ENCODE peak calls at places on chromosomes 4 and X, in seven cellular contexts. Y is K562, X is H1, Q is prostate gland, A is HCT116, J is sigmoid colon, U is stomach. T is an unnamed sample.

GRCh38 chrX:131907488-131908314 is 115.4 kb upstream of the STK26 start:
- DNase-seq in Y (peak), X (no peak), Q (no peak), A (no peak), J (no peak), U (no peak), T (no peak)

GRCh38 chr4:168731006-168731636 is 234.3 kb downstream of the PALLD start:
- DNase-seq in Y (no peak), X (no peak), Q (no peak), A (no peak), J (no peak), U (no peak), T (no peak)

GRCh38 chr4:53497446-53498069 is 93.7 kb downstream of the LNX1 start:
- DNase-seq in Y (no peak), X (no peak), Q (no peak), A (no peak), J (peak), U (no peak), T (no peak)

GRCh38 chrX:47181301-47181700 is 12.3 kb upstream of the UBA1 start:
- DNase-seq in Y (no peak), X (no peak), Q (no peak), A (no peak), J (no peak), U (no peak), T (peak)

GRCh38 chrX:117407449-117408170 is 709.0 kb downstream of the KLHL13 start:
- DNase-seq in Y (no peak), X (no peak), Q (no peak), A (no peak), J (no peak), U (no peak), T (no peak)

GRCh38 chrX:45699158-45699557 is 498.5 kb upstream of the DIPK2B start:
- DNase-seq in Y (no peak), X (no peak), Q (no peak), A (no peak), J (no peak), U (no peak), T (no peak)

GRCh38 chr4:168978001-168978700 is 31.9 kb downstream of the CBR4 start:
- DNase-seq in Y (no peak), X (no peak), Q (no peak), A (no peak), J (no peak), U (no peak), T (no peak)

GRCh38 chr4:47831026-47831689 is 6.7 kb downstream of the CORIN start:
- DNase-seq in Y (no peak), X (no peak), Q (no peak), A (no peak), J (no peak), U (no peak), T (no peak)

GRCh38 chr4:78612398-78613005 is 60.9 kb downstream of the ANXA3 start:
- DNase-seq in Y (peak), X (no peak), Q (peak), A (no peak), J (no peak), U (no peak), T (no peak)

GRCh38 chrX:16963216-16963615 is 16.8 kb downstream of the REPS2 start:
- DNase-seq in Y (no peak), X (no peak), Q (no peak), A (no peak), J (no peak), U (no peak), T (no peak)

GRCh38 chrX:153819398-153820083 is 10.8 kb downstream of the PDZD4 start:
- DNase-seq in Y (no peak), X (no peak), Q (no peak), A (no peak), J (no peak), U (no peak), T (peak)

GRCh38 chr4:36243355-36244256 is 708 bp downstream of the ARAP2 start:
- DNase-seq in Y (peak), X (peak), Q (peak), A (no peak), J (peak), U (peak), T (no peak)

GRCh38 chr4:89586318-89586717 is 250.6 kb downstream of the SNCA start:
- DNase-seq in Y (no peak), X (no peak), Q (no peak), A (no peak), J (no peak), U (no peak), T (no peak)

GRCh38 chrX:134626434-134626833 is 31.8 kb downstream of the PLAC1 start:
- DNase-seq in Y (no peak), X (no peak), Q (peak), A (no peak), J (no peak), U (no peak), T (no peak)

GRCh38 chrX:110407910-110408545 is 49.4 kb downstream of the RTL9 start:
- DNase-seq in Y (peak), X (peak), Q (peak), A (peak), J (no peak), U (no peak), T (no peak)

GRCh38 chr4:77092832-77093800 is 17.3 kb upstream of the CCNI start:
- DNase-seq in Y (no peak), X (no peak), Q (no peak), A (no peak), J (no peak), U (no peak), T (no peak)

GRCh38 chrX:73562986-73563739 is at the start of gene CHIC1:
- DNase-seq in Y (peak), X (peak), Q (peak), A (no peak), J (peak), U (peak), T (peak)

GRCh38 chr4:87525636-87526035 is 3.5 kb downstream of the SPARCL1 start:
- DNase-seq in Y (no peak), X (no peak), Q (peak), A (no peak), J (peak), U (no peak), T (no peak)

GRCh38 chr4:101356928-101357327 is 9.6 kb upstream of the PPP3CA start:
- DNase-seq in Y (no peak), X (no peak), Q (no peak), A (peak), J (no peak), U (peak), T (no peak)

GRCh38 chrX:129737921-129738320 is 858 bp upstream of the XPNPEP2 start:
- DNase-seq in Y (no peak), X (no peak), Q (no peak), A (no peak), J (peak), U (no peak), T (no peak)

GRCh38 chr4:15482842-15483241 is 13.2 kb downstream of the CC2D2A start:
- DNase-seq in Y (peak), X (no peak), Q (no peak), A (no peak), J (no peak), U (no peak), T (no peak)

GRCh38 chr4:142121448-142121847 is 485.1 kb downstream of the IL15 start:
- DNase-seq in Y (no peak), X (no peak), Q (no peak), A (no peak), J (no peak), U (no peak), T (no peak)

GRCh38 chr4:69689530-69690111 is 36.6 kb upstream of the UGT2A1 start:
- DNase-seq in Y (peak), X (no peak), Q (peak), A (peak), J (no peak), U (no peak), T (no peak)

GRCh38 chrX:15973299-15973698 is 118.7 kb upstream of the AP1S2 start:
- DNase-seq in Y (peak), X (no peak), Q (no peak), A (peak), J (no peak), U (no peak), T (no peak)

GRCh38 chrX:139083191-139083590 is 371.7 kb upstream of the FGF13 start:
- DNase-seq in Y (no peak), X (no peak), Q (no peak), A (no peak), J (no peak), U (no peak), T (no peak)

GRCh38 chrX:45527834-45528233 is 327.2 kb upstream of the DIPK2B start:
- DNase-seq in Y (no peak), X (no peak), Q (no peak), A (no peak), J (no peak), U (no peak), T (no peak)

GRCh38 chr4:124318292-124318691 is 394.2 kb downstream of the ANKRD50 start:
- DNase-seq in Y (no peak), X (no peak), Q (no peak), A (no peak), J (no peak), U (no peak), T (no peak)

GRCh38 chrX:131861088-131861787 is 161.9 kb upstream of the STK26 start:
- DNase-seq in Y (no peak), X (no peak), Q (no peak), A (no peak), J (no peak), U (no peak), T (no peak)

GRCh38 chrX:132023117-132023895 is at the start of gene STK26:
- DNase-seq in Y (peak), X (peak), Q (peak), A (peak), J (peak), U (peak), T (peak)

GRCh38 chr4:6568148-6568547 is 6.8 kb upstream of the MAN2B2 start:
- DNase-seq in Y (no peak), X (no peak), Q (no peak), A (no peak), J (no peak), U (no peak), T (no peak)

GRCh38 chr4:6566582-6567190 is 8.3 kb upstream of the MAN2B2 start:
- DNase-seq in Y (no peak), X (no peak), Q (no peak), A (no peak), J (no peak), U (no peak), T (no peak)

GRCh38 chr4:6563935-6564645 is 10.9 kb upstream of the MAN2B2 start:
- DNase-seq in Y (no peak), X (no peak), Q (no peak), A (no peak), J (no peak), U (no peak), T (no peak)

GRCh38 chr4:6567218-6567617 is 7.8 kb upstream of the MAN2B2 start:
- DNase-seq in Y (no peak), X (no peak), Q (no peak), A (no peak), J (no peak), U (no peak), T (no peak)

GRCh38 chr4:6565691-6566431 is 9.1 kb upstream of the MAN2B2 start:
- DNase-seq in Y (no peak), X (no peak), Q (peak), A (no peak), J (no peak), U (no peak), T (no peak)
- TF ChIP-seq POLR2A in Y (no peak), X (no peak), Q (no peak), A (no peak), J (no peak), U (no peak), T (no peak)

DNA sequence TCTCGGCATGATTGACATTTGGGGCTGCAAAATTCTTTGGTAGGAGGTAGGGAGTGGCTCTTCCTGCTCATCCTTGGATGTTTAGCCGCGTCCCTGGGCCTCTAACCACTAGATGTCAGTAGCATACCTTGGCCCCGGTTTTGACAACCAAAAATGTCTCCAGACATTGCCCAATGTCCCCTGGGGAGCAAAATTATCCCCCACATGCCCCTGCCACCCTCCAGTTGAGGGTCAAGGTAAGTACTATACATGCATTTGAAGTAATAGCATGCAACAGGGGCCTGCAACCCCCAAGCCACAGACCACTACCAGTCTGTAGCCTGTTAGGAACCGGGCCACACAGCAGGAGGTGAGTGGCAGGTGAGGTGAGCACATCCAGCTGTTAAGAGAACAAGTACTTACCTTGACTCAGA is 17.6 kb upstream of the KIAA1210 start:
- DNase-seq in Y (peak), X (peak), Q (no peak), A (peak), J (no peak), U (no peak), T (no peak)
- TF ChIP-seq CTCF in Y (peak), X (peak), Q (no peak), A (peak), J (no peak), U (no peak), T (no peak)

GRCh38 chr4:140755811-140756291 is 334 bp downstream of the TBC1D9 start:
- DNase-seq in Y (no peak), X (peak), Q (peak), A (no peak), J (peak), U (peak), T (peak)

GRCh38 chr4:140752669-140753068 is 3.5 kb downstream of the TBC1D9 start:
- DNase-seq in Y (no peak), X (no peak), Q (no peak), A (no peak), J (no peak), U (no peak), T (no peak)

GRCh38 chr4:140757220-140757607 is 1.0 kb upstream of the TBC1D9 start:
- DNase-seq in Y (no peak), X (no peak), Q (no peak), A (no peak), J (no peak), U (no peak), T (no peak)

GRCh38 chr4:140754918-140755810 is 1.0 kb downstream of the TBC1D9 start:
- DNase-seq in Y (no peak), X (no peak), Q (no peak), A (no peak), J (no peak), U (no peak), T (no peak)

DNA sequence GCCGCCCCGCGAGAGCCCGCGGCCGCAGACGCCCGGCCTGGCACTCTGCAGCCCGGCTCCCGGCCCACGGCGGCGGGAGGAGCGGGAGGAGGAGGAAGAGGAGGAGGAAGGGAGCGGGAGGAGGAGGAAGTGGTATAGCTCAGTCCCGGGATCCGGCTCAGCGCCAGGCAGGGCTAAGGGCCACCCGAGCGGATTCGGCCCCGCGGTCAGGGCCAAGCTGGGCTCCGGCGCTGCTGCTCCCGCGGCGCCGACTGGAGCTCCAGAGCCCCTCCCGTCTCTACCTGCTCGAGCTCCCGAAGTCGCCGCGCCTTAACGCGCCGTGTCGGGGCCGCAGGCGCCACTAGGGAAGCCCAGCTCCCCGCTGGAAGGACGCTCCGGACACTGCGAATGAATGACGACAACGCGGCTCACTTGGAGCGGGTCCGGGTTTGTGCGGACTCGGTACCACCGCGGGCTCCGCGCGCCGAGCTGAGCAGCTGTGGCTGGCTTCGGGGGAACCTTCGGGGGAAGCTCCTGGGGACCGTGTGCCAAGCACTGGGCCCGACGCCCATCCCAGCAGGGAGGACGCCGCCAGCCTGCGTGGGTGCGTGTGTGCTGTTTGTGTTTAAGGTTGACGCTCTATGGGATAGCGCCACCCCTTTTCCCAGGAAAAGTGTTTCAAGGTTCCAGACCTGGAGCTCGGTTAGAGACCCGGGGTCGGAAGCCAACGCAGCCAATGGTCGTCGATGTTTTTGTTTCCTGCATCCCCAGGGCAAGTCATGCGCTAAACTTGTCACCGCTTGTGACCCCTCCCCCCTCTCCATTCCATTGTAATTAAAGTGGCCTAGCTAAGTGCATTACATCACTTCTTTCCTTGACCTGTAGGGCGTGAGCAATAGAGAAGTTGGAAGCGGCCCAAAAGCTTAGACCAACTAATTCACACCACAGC is at the start of gene TBC1D9:
- DNase-seq in Y (no peak), X (peak), Q (peak), A (peak), J (peak), U (peak), T (peak)
- TF ChIP-seq POLR2AphosphoS5 in Y (no peak), X (peak), Q (peak), A (peak), J (peak), U (peak), T (peak)

GRCh38 chr4:23889814-23890269 is at the start of gene PPARGC1A:
- DNase-seq in Y (no peak), X (no peak), Q (peak), A (no peak), J (peak), U (peak), T (no peak)
- TF ChIP-seq POLR2A in Y (no peak), X (no peak), Q (peak), A (no peak), J (peak), U (no peak), T (no peak)

GRCh38 chr4:113042502-113042901 is 7.0 kb upstream of the ANK2 start:
- DNase-seq in Y (no peak), X (no peak), Q (no peak), A (no peak), J (no peak), U (no peak), T (no peak)
- TF ChIP-seq CTCF in Y (no peak), X (peak), Q (no peak), A (no peak), J (no peak), U (no peak), T (no peak)

GRCh38 chrX:8424941-8425340 is 39.7 kb upstream of the VCX3B start:
- DNase-seq in Y (no peak), X (no peak), Q (peak), A (no peak), J (no peak), U (no peak), T (no peak)
- TF ChIP-seq POLR2AphosphoS5 in Y (no peak), X (no peak), Q (no peak), A (no peak), J (no peak), U (no peak), T (no peak)

GRCh38 chr4:119010909-119011606 is 122.4 kb downstream of the SYNPO2 start:
- DNase-seq in Y (no peak), X (no peak), Q (no peak), A (no peak), J (peak), U (no peak), T (no peak)
- TF ChIP-seq POLR2A in Y (no peak), X (no peak), Q (no peak), A (no peak), J (no peak), U (no peak), T (no peak)

DNA sequence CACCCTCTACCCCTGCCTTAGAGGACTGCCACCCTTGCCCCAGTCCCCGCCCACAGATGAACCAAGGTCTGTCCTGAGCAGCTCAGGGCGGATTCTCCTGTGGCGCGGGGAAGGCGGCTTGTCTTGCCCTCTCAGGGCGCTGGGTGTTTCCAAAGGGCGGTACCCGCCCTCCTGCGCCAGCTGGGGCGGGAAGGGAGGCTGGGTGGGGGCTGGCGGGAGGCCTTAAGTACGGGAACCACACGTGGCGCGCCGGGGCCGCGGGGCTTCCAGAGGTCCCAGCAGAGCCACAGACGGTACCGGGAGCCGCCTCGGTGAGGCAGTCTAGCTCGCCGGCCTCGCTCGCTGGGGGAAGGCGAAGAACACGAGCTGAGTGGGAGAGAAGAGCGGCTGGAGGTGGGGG is 361.1 kb downstream of the MID1IP1 start:
- DNase-seq in Y (no peak), X (peak), Q (no peak), A (no peak), J (no peak), U (no peak), T (peak)
- TF ChIP-seq CTCF in Y (no peak), X (peak), Q (no peak), A (no peak), J (no peak), U (no peak), T (no peak)

DNA sequence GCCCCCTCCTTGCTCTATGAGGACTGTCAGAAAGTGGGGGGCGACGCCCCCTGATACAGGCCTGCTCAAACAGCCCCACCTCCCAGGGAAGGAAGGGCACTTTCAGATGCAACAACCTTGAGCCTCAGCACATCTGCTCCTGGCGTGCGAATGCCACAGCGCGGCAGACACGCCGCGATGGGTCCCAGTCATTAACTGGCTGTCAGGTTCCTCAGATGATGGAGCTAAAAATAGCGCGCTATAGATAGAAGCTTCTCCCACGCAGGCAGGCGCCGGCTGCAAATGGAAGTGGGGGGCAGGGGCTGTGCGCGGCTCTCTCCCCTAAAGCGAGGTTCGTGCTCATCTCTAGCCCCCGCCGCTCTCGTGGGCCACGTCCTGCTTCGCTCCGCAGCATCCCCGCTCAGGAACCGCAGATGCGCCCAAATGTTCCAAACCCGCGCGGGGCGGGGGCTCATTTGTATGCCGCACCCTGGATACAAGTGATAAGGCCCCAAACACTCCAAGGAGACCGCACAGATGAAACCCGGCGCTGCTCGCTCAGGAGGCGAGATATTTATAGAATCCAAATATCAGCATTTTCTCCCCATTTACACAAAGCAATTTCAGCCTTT is 57.7 kb upstream of the LGI2 start:
- DNase-seq in Y (peak), X (no peak), Q (no peak), A (no peak), J (no peak), U (no peak), T (no peak)
- TF ChIP-seq POLR2AphosphoS5 in Y (no peak), X (no peak), Q (no peak), A (no peak), J (peak), U (no peak), T (no peak)

T was measured in spleen.